ENCODE peak calls at places on chromosome 21, in four cellular contexts. S is K562, H is HepG2, V is HCT116. A is an unnamed sample. For H3K4me1, the result is how much of the 10 kb centered on the place peaks cover.

GRCh38 chr21:34630536-34631143 is 15.7 kb upstream of the RCAN1 start:
- DNase-seq in S (peak), H (peak), V (peak), A (peak)

GRCh38 chr21:18987515-18988026 is 584.0 kb upstream of the TMPRSS15 start:
- DNase-seq in S (no peak), H (no peak), V (no peak), A (no peak)

GRCh38 chr21:16976132-16976666 is 536.6 kb upstream of the CXADR start:
- DNase-seq in S (no peak), H (no peak), V (no peak), A (no peak)

GRCh38 chr21:31098576-31099005 is 60.3 kb upstream of the KRTAP19-8 start:
- DNase-seq in S (peak), H (peak), V (peak), A (peak)

GRCh38 chr21:43688906-43689305 is 29.5 kb downstream of the RRP1B start:
- DNase-seq in S (no peak), H (no peak), V (no peak), A (no peak)

GRCh38 chr21:38660333-38661295 is 145.1 kb upstream of the ETS2 start:
- DNase-seq in S (no peak), H (no peak), V (no peak), A (no peak)

GRCh38 chr21:39385299-39386145 is 36.6 kb upstream of the HMGN1 start:
- DNase-seq in S (no peak), H (peak), V (no peak), A (no peak)

GRCh38 chr21:35932232-35932911 is 128.0 kb downstream of the SETD4 start:
- DNase-seq in S (no peak), H (no peak), V (peak), A (no peak)

GRCh38 chr21:27590271-27590670 is 623.4 kb upstream of the ADAMTS5 start:
- DNase-seq in S (no peak), H (no peak), V (no peak), A (no peak)

GRCh38 chr21:14058566-14058965 is 152.2 kb downstream of the LIPI start:
- DNase-seq in S (no peak), H (no peak), V (no peak), A (no peak)

GRCh38 chr21:14056771-14057191 is 154.0 kb downstream of the LIPI start:
- DNase-seq in S (no peak), H (no peak), V (no peak), A (no peak)

GRCh38 chr21:14054682-14055081 is 156.1 kb downstream of the LIPI start:
- DNase-seq in S (no peak), H (peak), V (no peak), A (no peak)

DNA sequence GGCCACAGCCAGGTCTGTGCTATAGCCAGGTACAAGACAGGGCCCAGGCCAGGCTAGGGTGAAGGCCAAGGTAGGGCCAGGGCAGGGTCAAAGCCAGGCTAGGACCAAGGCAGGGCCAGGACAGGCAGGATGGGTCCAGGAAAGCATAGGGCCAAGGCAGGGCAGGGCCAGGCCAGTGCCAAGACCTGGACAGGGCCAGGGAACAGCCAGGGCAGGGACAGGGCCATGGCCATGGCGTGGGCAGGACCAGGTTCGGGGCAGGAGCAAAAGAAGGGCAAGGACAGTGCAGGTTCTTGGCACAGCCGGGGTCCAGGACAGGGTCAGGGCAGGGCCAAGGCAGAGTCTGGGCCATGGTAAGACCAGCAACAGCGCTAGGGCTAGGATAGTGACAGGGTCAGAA is 153.4 kb downstream of the LIPI start:
- DNase-seq in S (no peak), H (no peak), V (no peak), A (no peak)
- TF ChIP-seq TCF7L2 in S (no peak), H (no peak), V (no peak), A (no peak)

DNA sequence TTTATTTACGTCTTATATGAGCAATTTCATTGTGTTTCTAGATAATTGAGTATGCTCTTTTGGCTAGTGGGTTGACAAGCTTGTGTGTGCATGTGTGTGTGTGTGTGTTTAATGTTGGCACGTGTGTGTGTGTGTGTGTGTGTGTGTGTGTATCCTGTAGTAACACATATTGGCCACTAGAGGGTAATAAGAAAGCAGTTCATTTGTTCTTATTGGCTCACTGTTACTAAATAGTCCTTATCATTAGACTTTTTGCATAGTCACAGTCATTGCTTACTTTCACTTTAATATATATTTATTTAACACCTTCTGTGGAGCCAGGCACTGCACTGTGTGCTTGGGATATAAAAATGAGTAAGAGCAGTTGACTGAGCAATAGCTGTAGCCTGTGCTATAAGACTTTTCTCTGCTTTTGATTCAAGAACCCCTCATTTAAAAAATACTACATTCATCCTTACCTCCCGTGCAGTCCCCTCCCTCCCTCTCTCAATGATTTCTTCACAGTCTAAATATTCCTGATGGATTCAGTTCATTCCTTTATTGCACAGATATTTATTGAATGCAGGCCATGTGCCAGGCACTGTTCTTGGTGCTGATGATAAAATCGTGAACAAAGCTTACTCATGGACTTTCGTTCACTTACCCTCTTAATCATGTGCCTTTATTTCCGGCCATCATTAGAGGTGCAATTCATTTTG is 96.7 kb downstream of the DYRK1A start:
- DNase-seq in S (peak), H (peak), V (peak), A (peak)
- H3K4me3 ChIP-seq in S (no peak), H (no peak), V (no peak), A (no peak)

DNA sequence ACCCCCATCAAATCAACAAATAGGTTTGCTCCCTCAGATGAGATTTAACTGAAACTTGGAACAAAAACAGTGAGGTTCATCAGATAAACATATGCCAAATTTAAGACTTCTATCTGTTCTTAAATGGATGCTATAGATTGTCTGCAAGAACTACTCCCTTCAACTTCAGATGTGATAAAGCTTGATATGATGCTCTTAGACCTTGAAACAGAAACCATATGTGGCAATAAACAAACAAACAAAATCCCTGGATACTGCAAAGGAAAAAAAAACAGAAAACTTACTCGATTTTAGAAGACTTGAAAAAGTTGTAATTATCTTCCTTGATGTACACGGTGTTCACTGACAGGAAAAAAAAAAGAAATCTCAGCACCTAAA is 286.1 kb upstream of the USP25 start:
- DNase-seq in S (no peak), H (peak), V (no peak), A (no peak)
- H3K4me1 ChIP-seq in S (under half), H (half or more), V (under half), A (under half)

DNA sequence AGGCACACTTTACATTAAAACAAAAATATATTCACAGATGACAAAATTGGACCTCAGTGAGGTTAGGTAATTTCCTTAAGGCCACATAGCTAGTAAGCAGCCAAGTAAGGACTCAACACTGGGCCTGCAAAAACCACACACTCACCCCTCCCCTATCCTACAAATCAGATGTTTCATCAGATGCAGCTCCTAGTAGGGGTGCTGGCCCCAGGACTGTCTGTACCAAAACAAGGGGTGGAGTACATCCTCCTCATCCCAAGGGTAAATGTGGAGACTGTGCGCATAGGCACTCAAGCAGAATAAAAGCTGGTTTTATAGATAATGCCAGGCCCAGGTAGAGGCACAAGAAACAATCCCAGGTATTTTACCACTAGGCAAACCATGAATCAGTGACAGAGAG is 25.7 kb downstream of the URB1 start:
- DNase-seq in S (no peak), H (no peak), V (no peak), A (no peak)
- TF ChIP-seq TCF7L2 in S (no peak), H (no peak), V (no peak), A (no peak)

GRCh38 chr21:25405991-25406390 is 201.3 kb downstream of the MRPL39 start:
- DNase-seq in S (no peak), H (no peak), V (no peak), A (no peak)

GRCh38 chr21:25412090-25412489 is 195.2 kb downstream of the MRPL39 start:
- DNase-seq in S (no peak), H (no peak), V (no peak), A (no peak)

GRCh38 chr21:25409992-25410391 is 197.3 kb downstream of the MRPL39 start:
- DNase-seq in S (no peak), H (no peak), V (no peak), A (no peak)

DNA sequence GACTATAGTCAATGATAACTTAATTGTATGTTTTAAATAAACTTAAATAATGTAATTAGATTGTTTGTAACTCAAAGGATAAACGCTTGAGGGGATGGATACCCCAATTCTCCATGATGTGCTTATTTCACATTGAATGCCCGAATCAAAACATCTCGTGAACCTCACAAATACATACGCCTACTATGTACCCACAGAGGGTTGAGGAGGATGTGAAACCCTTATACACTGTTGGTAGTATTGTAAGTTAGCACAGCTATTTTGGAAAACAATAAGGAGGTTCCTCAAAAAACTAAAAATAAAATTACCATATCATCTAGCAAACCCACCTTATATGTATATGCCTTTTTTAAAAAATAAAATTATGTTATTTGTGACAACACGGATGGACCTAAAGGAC is 198.6 kb downstream of the MRPL39 start:
- DNase-seq in S (no peak), H (no peak), V (no peak), A (no peak)
- H3K4me3 ChIP-seq in S (no peak), H (no peak), V (no peak), A (no peak)

DNA sequence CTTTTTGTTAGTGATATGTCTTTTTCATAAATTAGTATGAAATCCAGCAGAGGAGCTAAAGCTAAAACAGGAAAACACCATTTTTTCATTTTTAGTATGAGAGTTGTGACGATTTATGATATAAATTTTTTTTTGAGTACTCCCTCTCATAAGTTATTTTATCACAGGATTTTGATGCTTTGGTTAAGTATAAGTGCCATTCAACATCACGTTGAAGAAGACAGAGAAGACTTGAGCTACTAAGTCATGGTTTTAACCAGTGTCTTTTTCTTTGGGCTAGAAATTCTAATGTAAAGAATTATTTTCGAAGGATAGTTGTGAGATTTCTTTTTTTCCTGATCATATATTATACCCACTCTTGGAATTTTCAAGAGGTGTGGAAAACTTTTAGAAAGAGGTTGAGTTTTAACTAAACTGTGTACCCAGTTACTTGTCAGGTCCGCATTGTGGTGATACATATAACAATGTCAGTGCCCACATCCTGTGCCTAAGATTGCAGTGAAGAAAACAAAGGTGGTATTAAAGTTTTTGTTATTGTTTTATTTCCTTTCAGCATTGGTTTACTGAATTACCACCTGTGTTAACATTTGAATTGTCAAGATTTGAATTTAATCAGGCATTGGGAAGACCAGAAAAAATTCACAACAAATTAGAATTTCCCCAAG is 93.8 kb downstream of the USP25 start:
- DNase-seq in S (no peak), H (no peak), V (no peak), A (no peak)
- H3K4me1 ChIP-seq in S (under half), H (under half), V (under half), A (under half)

GRCh38 chr21:45226540-45227326 is 61.0 kb downstream of the POFUT2 start:
- DNase-seq in S (no peak), H (no peak), V (no peak), A (no peak)

GRCh38 chr21:45225741-45226327 is 61.9 kb downstream of the POFUT2 start:
- DNase-seq in S (no peak), H (no peak), V (no peak), A (no peak)

GRCh38 chr21:45227735-45228134 is 60.0 kb downstream of the POFUT2 start:
- DNase-seq in S (no peak), H (no peak), V (no peak), A (no peak)

GRCh38 chr21:45228656-45229240 is 58.9 kb downstream of the POFUT2 start:
- DNase-seq in S (no peak), H (no peak), V (no peak), A (no peak)

DNA sequence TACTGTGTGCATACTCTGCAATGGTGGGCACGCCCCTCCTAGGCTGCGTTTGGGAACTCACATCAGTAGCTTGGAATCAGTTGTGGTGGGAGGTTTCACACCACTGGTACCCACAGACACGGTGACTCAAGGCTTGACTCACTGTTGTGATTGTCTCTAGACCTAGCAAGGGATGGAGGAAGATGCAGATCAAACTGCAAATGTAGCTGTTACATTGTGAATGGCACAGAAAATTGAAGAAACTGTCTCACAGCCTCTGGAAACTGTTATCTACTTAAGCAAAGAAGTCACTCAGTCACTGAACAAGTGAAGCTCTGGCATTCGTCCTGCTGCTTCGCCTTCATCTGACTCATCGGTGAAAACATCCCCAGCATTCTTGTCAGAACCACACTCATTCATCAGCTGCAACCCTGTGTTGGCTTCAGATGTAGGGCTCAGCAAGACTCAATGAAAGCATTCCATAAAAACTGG is 59.5 kb downstream of the POFUT2 start:
- DNase-seq in S (no peak), H (peak), V (peak), A (peak)
- TF ChIP-seq TCF7L2 in S (no peak), H (no peak), V (no peak), A (no peak)

GRCh38 chr21:44931501-44932365 is 8.1 kb upstream of the SLX9 start:
- DNase-seq in S (no peak), H (no peak), V (no peak), A (no peak)

GRCh38 chr21:44929799-44930542 is 9.3 kb upstream of the ITGB2 start:
- DNase-seq in S (no peak), H (no peak), V (no peak), A (no peak)

GRCh38 chr21:44929242-44929798 is 8.6 kb upstream of the ITGB2 start:
- DNase-seq in S (no peak), H (no peak), V (no peak), A (no peak)

GRCh38 chr21:44931137-44931500 is 8.7 kb upstream of the SLX9 start:
- DNase-seq in S (no peak), H (no peak), V (no peak), A (no peak)

DNA sequence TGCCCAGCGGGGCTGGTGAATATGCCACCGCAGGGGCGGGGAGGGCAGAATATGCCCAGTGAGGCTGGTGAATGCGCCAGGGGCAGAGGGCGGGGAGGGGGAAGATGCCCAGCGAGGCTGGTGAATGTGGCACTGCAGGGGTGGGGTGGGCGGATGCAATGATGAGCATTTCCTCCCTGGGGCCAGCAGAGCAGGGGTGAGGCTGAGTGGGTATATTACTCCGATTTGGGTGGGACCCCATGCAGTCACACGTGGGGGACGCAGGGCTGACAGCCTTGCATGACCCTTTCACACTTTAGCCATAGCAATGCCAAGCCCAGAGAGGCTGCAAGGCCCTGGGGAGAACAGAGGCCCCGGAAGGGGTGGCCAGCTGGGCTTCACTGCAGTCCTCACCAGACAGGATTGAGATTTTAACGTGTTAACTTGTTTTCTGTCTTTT is 9.3 kb upstream of the SLX9 start:
- DNase-seq in S (no peak), H (no peak), V (no peak), A (no peak)
- H3K4me3 ChIP-seq in S (no peak), H (no peak), V (no peak), A (no peak)

DNA sequence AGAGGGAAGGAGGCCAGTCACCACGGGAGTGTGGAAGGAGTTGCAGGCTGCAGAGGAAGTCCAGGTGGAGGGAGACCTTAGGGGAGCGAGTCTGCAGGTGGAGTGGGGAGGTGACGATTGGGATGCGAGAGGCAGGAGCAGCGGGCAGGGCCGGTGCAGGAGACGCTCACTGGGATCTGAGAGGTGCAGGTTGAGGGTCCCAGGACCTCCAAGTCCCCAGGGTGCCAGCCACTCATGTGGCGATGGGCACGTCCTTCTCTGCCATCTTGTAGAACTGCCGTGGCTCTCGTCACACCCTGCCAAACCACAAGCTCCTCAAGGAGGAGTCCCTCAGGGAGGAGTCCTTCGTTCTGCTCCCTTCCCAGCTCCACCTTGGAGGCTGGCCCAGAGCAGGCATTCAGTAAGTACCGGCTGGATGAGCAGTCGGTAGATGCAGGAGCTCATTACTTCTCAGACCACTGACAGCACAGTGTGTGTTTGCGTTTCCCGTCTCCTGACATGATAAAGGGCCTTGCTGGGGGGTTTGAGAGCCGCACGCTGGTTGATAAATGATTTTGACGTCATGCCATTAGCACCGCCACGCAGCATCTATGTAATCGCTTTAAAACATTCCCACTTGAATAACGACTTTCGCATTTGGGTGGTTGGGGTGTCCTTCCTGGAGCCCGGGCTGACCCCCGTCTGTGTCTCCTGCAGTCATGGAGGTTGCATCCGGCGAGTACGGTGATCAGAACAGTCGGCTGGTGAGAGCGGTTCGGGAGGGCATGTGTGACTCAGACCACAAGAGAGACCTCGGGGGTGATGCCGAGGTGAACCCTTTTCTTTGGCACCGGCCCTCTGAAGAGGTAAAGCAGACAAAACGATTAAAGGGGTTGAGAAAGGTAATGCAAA is 27.8 kb downstream of the TFF3 start:
- DNase-seq in S (no peak), H (no peak), V (no peak), A (no peak)
- H3K4me1 ChIP-seq in S (under half), H (under half), V (under half), A (under half)

A was measured in Panc1.